ENCODE peak calls at places on chromosomes 12 and 14, in ten cellular contexts. One of them, this sample, is unnamed.

GRCh38 chr14:89918721-89919120 is 35.8 kb downstream of the EFCAB11 start:
- DNase-seq in breast epithelium: no peak
- DNase-seq in uterus: no peak
- DNase-seq in endothelial cell of umbilical vein: no peak
- DNase-seq in HCT116: no peak
- DNase-seq in sigmoid colon: no peak
- DNase-seq in H54: no peak
- DNase-seq in tibial nerve: no peak
- DNase-seq in stomach: no peak
- DNase-seq in body of pancreas: no peak
- DNase-seq in this sample: no peak

GRCh38 chr14:75628816-75629215 is 31.9 kb downstream of the ERG28 start:
- DNase-seq in endothelial cell of umbilical vein: no peak
- DNase-seq in HCT116: no peak
- DNase-seq in body of pancreas: no peak
- DNase-seq in stomach: no peak
- DNase-seq in sigmoid colon: no peak
- DNase-seq in tibial nerve: no peak
- DNase-seq in breast epithelium: no peak
- DNase-seq in H54: no peak
- DNase-seq in uterus: no peak
- DNase-seq in this sample: no peak

GRCh38 chr12:79023784-79024183 is 159.2 kb downstream of the SYT1 start:
- DNase-seq in stomach: no peak
- DNase-seq in H54: no peak
- DNase-seq in uterus: no peak
- DNase-seq in body of pancreas: no peak
- DNase-seq in sigmoid colon: no peak
- DNase-seq in endothelial cell of umbilical vein: no peak
- DNase-seq in HCT116: no peak
- DNase-seq in tibial nerve: no peak
- DNase-seq in breast epithelium: no peak
- DNase-seq in this sample: no peak

GRCh38 chr14:66143387-66144112 is 342.6 kb upstream of the CCDC196 start:
- DNase-seq in body of pancreas: no peak
- DNase-seq in stomach: no peak
- DNase-seq in endothelial cell of umbilical vein: no peak
- DNase-seq in tibial nerve: no peak
- DNase-seq in H54: no peak
- DNase-seq in breast epithelium: no peak
- DNase-seq in uterus: no peak
- DNase-seq in HCT116: no peak
- DNase-seq in sigmoid colon: no peak
- DNase-seq in this sample: no peak

GRCh38 chr12:123931686-123932321 is 40.8 kb downstream of the CCDC92 start:
- DNase-seq in HCT116: no peak
- DNase-seq in tibial nerve: no peak
- DNase-seq in sigmoid colon: no peak
- DNase-seq in uterus: peak
- DNase-seq in body of pancreas: no peak
- DNase-seq in endothelial cell of umbilical vein: no peak
- DNase-seq in breast epithelium: no peak
- DNase-seq in H54: no peak
- DNase-seq in stomach: no peak
- DNase-seq in this sample: no peak

GRCh38 chr12:65740873-65741600 is 83.2 kb upstream of the HMGA2 start:
- DNase-seq in endothelial cell of umbilical vein: peak
- DNase-seq in tibial nerve: peak
- DNase-seq in breast epithelium: no peak
- DNase-seq in H54: peak
- DNase-seq in body of pancreas: peak
- DNase-seq in uterus: peak
- DNase-seq in stomach: peak
- DNase-seq in sigmoid colon: peak
- DNase-seq in HCT116: no peak
- DNase-seq in this sample: peak

GRCh38 chr12:113559466-113559865 is 87.8 kb upstream of the LHX5 start:
- DNase-seq in sigmoid colon: no peak
- DNase-seq in breast epithelium: no peak
- DNase-seq in uterus: no peak
- DNase-seq in body of pancreas: no peak
- DNase-seq in HCT116: no peak
- DNase-seq in stomach: no peak
- DNase-seq in tibial nerve: no peak
- DNase-seq in H54: no peak
- DNase-seq in endothelial cell of umbilical vein: no peak
- DNase-seq in this sample: no peak

GRCh38 chr12:31895449-31896150 is 63.6 kb upstream of the RESF1 start:
- DNase-seq in uterus: no peak
- DNase-seq in body of pancreas: no peak
- DNase-seq in HCT116: no peak
- DNase-seq in sigmoid colon: no peak
- DNase-seq in breast epithelium: no peak
- DNase-seq in endothelial cell of umbilical vein: no peak
- DNase-seq in H54: no peak
- DNase-seq in tibial nerve: no peak
- DNase-seq in stomach: no peak
- DNase-seq in this sample: no peak

GRCh38 chr12:118980407-118981014 is 830 bp upstream of the SRRM4 start:
- DNase-seq in tibial nerve: no peak
- DNase-seq in endothelial cell of umbilical vein: no peak
- DNase-seq in sigmoid colon: no peak
- DNase-seq in uterus: no peak
- DNase-seq in body of pancreas: no peak
- DNase-seq in HCT116: no peak
- DNase-seq in stomach: no peak
- DNase-seq in H54: no peak
- DNase-seq in breast epithelium: no peak
- DNase-seq in this sample: no peak

GRCh38 chr12:70928066-70928465 is 7.5 kb upstream of the PTPRR start:
- DNase-seq in sigmoid colon: no peak
- DNase-seq in tibial nerve: no peak
- DNase-seq in breast epithelium: no peak
- DNase-seq in stomach: no peak
- DNase-seq in uterus: no peak
- DNase-seq in H54: no peak
- DNase-seq in HCT116: no peak
- DNase-seq in endothelial cell of umbilical vein: no peak
- DNase-seq in body of pancreas: no peak
- DNase-seq in this sample: no peak

DNA sequence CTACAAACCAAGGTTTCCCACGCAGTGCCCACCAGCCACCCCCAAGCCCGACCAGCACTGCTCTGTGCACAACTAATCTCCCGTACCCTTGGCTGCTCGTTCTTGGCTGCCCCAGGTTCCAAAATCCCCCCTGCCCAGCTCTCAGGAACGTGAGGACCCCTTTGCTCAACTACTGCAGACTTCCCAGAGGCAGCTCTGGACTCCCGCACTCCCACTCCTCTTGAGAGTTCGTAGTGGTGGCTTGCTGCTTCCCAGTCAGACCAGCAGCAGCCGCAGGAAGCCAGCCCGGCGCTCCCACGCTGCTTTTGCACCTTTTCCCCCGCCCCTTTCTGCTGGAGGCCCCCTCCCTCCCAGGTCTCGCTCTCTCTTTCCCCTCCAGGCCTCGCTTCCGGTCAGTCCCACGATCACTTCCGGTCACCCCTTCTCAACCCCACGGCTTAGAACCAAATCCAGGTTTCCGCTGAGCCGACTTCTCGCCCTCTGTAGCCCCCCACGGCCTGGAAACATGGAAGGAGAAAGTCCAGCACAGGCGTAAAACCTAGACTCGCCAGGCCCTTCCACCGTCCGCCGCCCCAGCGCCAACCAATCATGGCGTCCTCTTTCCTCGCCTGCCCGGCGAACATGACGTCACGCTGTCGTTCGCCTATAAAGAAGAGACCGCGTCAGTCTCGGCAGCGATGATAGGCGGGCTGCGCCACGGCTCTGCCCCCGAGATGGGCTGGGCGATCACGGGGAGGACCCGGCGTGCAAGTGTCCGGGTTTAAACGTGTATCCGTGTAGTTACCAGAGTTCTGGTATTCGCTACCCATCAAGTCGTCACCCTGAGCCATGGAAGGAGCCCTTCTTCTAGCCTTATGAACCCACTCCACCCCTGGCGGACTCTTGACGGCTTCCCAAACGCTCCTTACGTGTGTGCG is at the start of gene TFCP2:
- DNase-seq in breast epithelium: peak
- DNase-seq in H54: peak
- DNase-seq in body of pancreas: peak
- DNase-seq in uterus: peak
- DNase-seq in stomach: peak
- DNase-seq in endothelial cell of umbilical vein: peak
- DNase-seq in HCT116: peak
- DNase-seq in tibial nerve: peak
- DNase-seq in sigmoid colon: peak
- DNase-seq in this sample: peak
- TF ChIP-seq POLR2A in breast epithelium: peak
- TF ChIP-seq POLR2A in H54: peak
- TF ChIP-seq POLR2A in body of pancreas: peak
- TF ChIP-seq POLR2A in uterus: peak
- TF ChIP-seq POLR2A in stomach: no peak
- TF ChIP-seq POLR2A in endothelial cell of umbilical vein: peak
- TF ChIP-seq POLR2A in HCT116: peak
- TF ChIP-seq POLR2A in tibial nerve: peak
- TF ChIP-seq POLR2A in sigmoid colon: peak
- TF ChIP-seq POLR2A in this sample: peak

GRCh38 chr14:61475316-61475715 is 153.9 kb downstream of the PRKCH start:
- DNase-seq in breast epithelium: no peak
- DNase-seq in HCT116: peak
- DNase-seq in sigmoid colon: no peak
- DNase-seq in H54: no peak
- DNase-seq in body of pancreas: no peak
- DNase-seq in endothelial cell of umbilical vein: peak
- DNase-seq in uterus: no peak
- DNase-seq in stomach: no peak
- DNase-seq in tibial nerve: no peak
- DNase-seq in this sample: peak

GRCh38 chr14:61477845-61478438 is 156.6 kb downstream of the PRKCH start:
- DNase-seq in tibial nerve: no peak
- DNase-seq in sigmoid colon: peak
- DNase-seq in breast epithelium: peak
- DNase-seq in endothelial cell of umbilical vein: peak
- DNase-seq in uterus: peak
- DNase-seq in stomach: peak
- DNase-seq in body of pancreas: peak
- DNase-seq in HCT116: peak
- DNase-seq in H54: no peak
- DNase-seq in this sample: no peak

GRCh38 chr14:61476105-61476736 is 154.8 kb downstream of the PRKCH start:
- DNase-seq in uterus: no peak
- DNase-seq in stomach: no peak
- DNase-seq in H54: no peak
- DNase-seq in tibial nerve: no peak
- DNase-seq in breast epithelium: no peak
- DNase-seq in endothelial cell of umbilical vein: no peak
- DNase-seq in HCT116: no peak
- DNase-seq in sigmoid colon: no peak
- DNase-seq in body of pancreas: no peak
- DNase-seq in this sample: no peak

GRCh38 chr14:61478971-61479473 is 157.6 kb downstream of the PRKCH start:
- DNase-seq in tibial nerve: no peak
- DNase-seq in H54: no peak
- DNase-seq in breast epithelium: no peak
- DNase-seq in uterus: no peak
- DNase-seq in stomach: no peak
- DNase-seq in HCT116: no peak
- DNase-seq in endothelial cell of umbilical vein: no peak
- DNase-seq in body of pancreas: no peak
- DNase-seq in sigmoid colon: no peak
- DNase-seq in this sample: no peak

GRCh38 chr14:61476737-61477410 is 155.5 kb downstream of the PRKCH start:
- DNase-seq in uterus: peak
- DNase-seq in body of pancreas: no peak
- DNase-seq in sigmoid colon: peak
- DNase-seq in stomach: peak
- DNase-seq in breast epithelium: no peak
- DNase-seq in endothelial cell of umbilical vein: peak
- DNase-seq in tibial nerve: no peak
- DNase-seq in H54: no peak
- DNase-seq in HCT116: no peak
- DNase-seq in this sample: no peak
- TF ChIP-seq POLR2A in uterus: no peak
- TF ChIP-seq POLR2A in body of pancreas: peak
- TF ChIP-seq POLR2A in sigmoid colon: no peak
- TF ChIP-seq POLR2A in stomach: no peak
- TF ChIP-seq POLR2A in breast epithelium: no peak
- TF ChIP-seq POLR2A in endothelial cell of umbilical vein: peak
- TF ChIP-seq POLR2A in tibial nerve: peak
- TF ChIP-seq POLR2A in H54: no peak
- TF ChIP-seq POLR2A in HCT116: no peak
- TF ChIP-seq POLR2A in this sample: no peak

DNA sequence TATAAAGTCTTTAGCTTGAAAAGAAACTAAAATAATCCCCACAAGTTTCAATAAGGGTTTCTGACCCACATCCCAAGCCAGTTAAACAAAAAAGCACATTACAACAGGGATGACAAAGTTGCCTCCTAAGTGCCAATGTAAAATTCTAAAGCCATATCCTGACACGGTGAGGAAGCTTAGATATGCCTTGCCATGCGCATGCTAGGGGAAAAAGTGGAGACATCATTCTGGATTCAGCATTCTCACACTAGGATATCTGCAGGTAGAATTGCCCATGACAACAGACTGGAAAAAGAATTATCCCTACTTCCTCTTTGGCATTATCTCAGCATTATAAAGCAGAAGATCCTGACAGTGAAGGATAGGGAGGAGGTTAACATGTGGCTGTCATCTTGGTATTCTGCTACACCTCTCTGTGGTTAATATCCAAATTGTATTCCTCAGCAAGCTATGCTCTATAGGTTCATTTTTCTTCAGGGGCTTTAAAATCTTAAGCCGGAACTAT is 4.9 kb downstream of the DUSP6 start:
- DNase-seq in stomach: no peak
- DNase-seq in sigmoid colon: no peak
- DNase-seq in body of pancreas: no peak
- DNase-seq in uterus: no peak
- DNase-seq in HCT116: no peak
- DNase-seq in H54: no peak
- DNase-seq in tibial nerve: no peak
- DNase-seq in endothelial cell of umbilical vein: no peak
- DNase-seq in breast epithelium: no peak
- DNase-seq in this sample: no peak
- TF ChIP-seq POLR2A in stomach: no peak
- TF ChIP-seq POLR2A in sigmoid colon: no peak
- TF ChIP-seq POLR2A in body of pancreas: no peak
- TF ChIP-seq POLR2A in uterus: no peak
- TF ChIP-seq POLR2A in HCT116: no peak
- TF ChIP-seq POLR2A in H54: no peak
- TF ChIP-seq POLR2A in tibial nerve: no peak
- TF ChIP-seq POLR2A in endothelial cell of umbilical vein: no peak
- TF ChIP-seq POLR2A in breast epithelium: no peak
- TF ChIP-seq POLR2A in this sample: no peak

DNA sequence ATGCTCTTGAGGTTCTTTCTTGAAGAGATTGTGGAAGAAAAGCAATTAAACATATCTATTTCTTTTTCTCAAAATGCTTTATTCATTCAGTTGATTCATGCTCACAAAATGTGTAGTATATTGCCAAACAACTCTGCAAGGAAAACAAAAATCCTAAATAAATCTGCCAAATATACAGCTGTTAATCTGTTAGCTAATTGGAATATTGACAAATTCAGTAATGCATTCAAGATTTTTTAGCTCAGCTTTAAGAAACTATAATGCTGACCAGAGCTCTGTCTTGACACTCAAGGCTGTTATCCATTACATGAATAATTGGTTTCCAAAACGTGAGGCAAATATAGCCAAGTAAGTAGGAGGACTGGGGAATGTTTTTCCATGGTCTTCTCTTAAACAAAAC is 146.8 kb downstream of the TMTC2 start:
- DNase-seq in uterus: no peak
- DNase-seq in breast epithelium: no peak
- DNase-seq in sigmoid colon: no peak
- DNase-seq in tibial nerve: no peak
- DNase-seq in H54: no peak
- DNase-seq in body of pancreas: no peak
- DNase-seq in endothelial cell of umbilical vein: no peak
- DNase-seq in HCT116: no peak
- DNase-seq in stomach: no peak
- DNase-seq in this sample: no peak
- TF ChIP-seq POLR2A in uterus: no peak
- TF ChIP-seq POLR2A in breast epithelium: no peak
- TF ChIP-seq POLR2A in sigmoid colon: no peak
- TF ChIP-seq POLR2A in tibial nerve: no peak
- TF ChIP-seq POLR2A in H54: no peak
- TF ChIP-seq POLR2A in body of pancreas: no peak
- TF ChIP-seq POLR2A in endothelial cell of umbilical vein: no peak
- TF ChIP-seq POLR2A in HCT116: no peak
- TF ChIP-seq POLR2A in stomach: no peak
- TF ChIP-seq POLR2A in this sample: no peak

This sample was measured in erythroblast.